ENCODE peak calls at places on chromosomes 11 and 22, in nine cellular contexts. One of them, this sample, is unnamed.

GRCh38 chr11:23021287-23021863 is 161.1 kb upstream of the CCDC179 start:
- DNase-seq in sigmoid colon: no peak
- DNase-seq in prostate gland: no peak
- DNase-seq in ovary: no peak
- DNase-seq in body of pancreas: peak; percentile 35
- DNase-seq in esophagus squamous epithelium: no peak
- DNase-seq in IMR-90: peak; percentile 51
- DNase-seq in uterus: no peak
- DNase-seq in HCT116: no peak
- DNase-seq in this sample: no peak

GRCh38 chr11:67179892-67180490 is 60.9 kb downstream of the KDM2A start:
- DNase-seq in sigmoid colon: no peak
- DNase-seq in prostate gland: no peak
- DNase-seq in ovary: no peak
- DNase-seq in body of pancreas: no peak
- DNase-seq in esophagus squamous epithelium: no peak
- DNase-seq in IMR-90: no peak
- DNase-seq in uterus: no peak
- DNase-seq in HCT116: no peak
- DNase-seq in this sample: no peak

GRCh38 chr11:96390403-96390830 is 604 bp downstream of the JRKL start:
- DNase-seq in sigmoid colon: no peak
- DNase-seq in prostate gland: no peak
- DNase-seq in ovary: no peak
- DNase-seq in body of pancreas: no peak
- DNase-seq in esophagus squamous epithelium: no peak
- DNase-seq in IMR-90: peak; percentile 30
- DNase-seq in uterus: no peak
- DNase-seq in HCT116: no peak
- DNase-seq in this sample: no peak

GRCh38 chr11:61091373-61092279 is 10.7 kb upstream of the CD5 start:
- DNase-seq in sigmoid colon: no peak
- DNase-seq in prostate gland: no peak
- DNase-seq in ovary: no peak
- DNase-seq in body of pancreas: no peak
- DNase-seq in esophagus squamous epithelium: no peak
- DNase-seq in IMR-90: peak; percentile 12
- DNase-seq in uterus: peak; percentile 6
- DNase-seq in HCT116: no peak
- DNase-seq in this sample: no peak

GRCh38 chr11:69831985-69832384 is 12.8 kb upstream of the FGF3 start:
- DNase-seq in sigmoid colon: peak; percentile 12
- DNase-seq in prostate gland: no peak
- DNase-seq in ovary: no peak
- DNase-seq in body of pancreas: no peak
- DNase-seq in esophagus squamous epithelium: no peak
- DNase-seq in IMR-90: no peak
- DNase-seq in uterus: no peak
- DNase-seq in HCT116: no peak
- DNase-seq in this sample: no peak

GRCh38 chr11:131246156-131246555 is 124.3 kb upstream of the NTM start:
- DNase-seq in sigmoid colon: no peak
- DNase-seq in prostate gland: no peak
- DNase-seq in ovary: no peak
- DNase-seq in body of pancreas: no peak
- DNase-seq in esophagus squamous epithelium: no peak
- DNase-seq in IMR-90: no peak
- DNase-seq in uterus: no peak
- DNase-seq in HCT116: no peak
- DNase-seq in this sample: no peak

GRCh38 chr11:72716788-72717435 is 35.3 kb downstream of the ARAP1 start:
- DNase-seq in sigmoid colon: no peak
- DNase-seq in prostate gland: no peak
- DNase-seq in ovary: no peak
- DNase-seq in body of pancreas: no peak
- DNase-seq in esophagus squamous epithelium: no peak
- DNase-seq in IMR-90: no peak
- DNase-seq in uterus: no peak
- DNase-seq in HCT116: no peak
- DNase-seq in this sample: peak; percentile 21

GRCh38 chr11:87366766-87367405 is 329.2 kb downstream of the TMEM135 start:
- DNase-seq in sigmoid colon: no peak
- DNase-seq in prostate gland: no peak
- DNase-seq in ovary: no peak
- DNase-seq in body of pancreas: no peak
- DNase-seq in esophagus squamous epithelium: no peak
- DNase-seq in IMR-90: no peak
- DNase-seq in uterus: no peak
- DNase-seq in HCT116: no peak
- DNase-seq in this sample: no peak

GRCh38 chr11:76798202-76798581 is 15.0 kb downstream of the TSKU start:
- DNase-seq in sigmoid colon: peak; percentile 61
- DNase-seq in prostate gland: no peak
- DNase-seq in ovary: no peak
- DNase-seq in body of pancreas: no peak
- DNase-seq in esophagus squamous epithelium: no peak
- DNase-seq in IMR-90: no peak
- DNase-seq in uterus: no peak
- DNase-seq in HCT116: no peak
- DNase-seq in this sample: no peak

GRCh38 chr11:111793863-111794262 is 27.7 kb upstream of the PPP2R1B start:
- DNase-seq in sigmoid colon: no peak
- DNase-seq in prostate gland: no peak
- DNase-seq in ovary: no peak
- DNase-seq in body of pancreas: no peak
- DNase-seq in esophagus squamous epithelium: no peak
- DNase-seq in IMR-90: peak; percentile 47
- DNase-seq in uterus: no peak
- DNase-seq in HCT116: no peak
- DNase-seq in this sample: no peak

GRCh38 chr11:123742334-123742733 is 874 bp upstream of the ZNF202 start:
- DNase-seq in sigmoid colon: no peak
- DNase-seq in prostate gland: no peak
- DNase-seq in ovary: no peak
- DNase-seq in body of pancreas: no peak
- DNase-seq in esophagus squamous epithelium: no peak
- DNase-seq in IMR-90: no peak
- DNase-seq in uterus: no peak
- DNase-seq in HCT116: no peak
- DNase-seq in this sample: no peak

GRCh38 chr22:44686873-44687600 is 15.0 kb upstream of the PRR5 start:
- DNase-seq in sigmoid colon: no peak
- DNase-seq in prostate gland: no peak
- DNase-seq in ovary: no peak
- DNase-seq in body of pancreas: no peak
- DNase-seq in esophagus squamous epithelium: no peak
- DNase-seq in IMR-90: peak; percentile 81
- DNase-seq in uterus: no peak
- DNase-seq in HCT116: no peak
- DNase-seq in this sample: no peak
- H3K27ac ChIP-seq in sigmoid colon: no peak overlapping the region
- H3K27ac ChIP-seq in prostate gland: no peak overlapping the region
- H3K27ac ChIP-seq in ovary: no peak overlapping the region
- H3K27ac ChIP-seq in body of pancreas: no peak overlapping the region
- H3K27ac ChIP-seq in esophagus squamous epithelium: peak overlapping the region; percentile 87
- H3K27ac ChIP-seq in IMR-90: peak overlapping the region; percentile 58
- H3K27ac ChIP-seq in uterus: no peak overlapping the region
- H3K27ac ChIP-seq in HCT116: no peak overlapping the region
- H3K27ac ChIP-seq in this sample: no peak overlapping the region

GRCh38 chr11:9001736-9002135 is 2.1 kb downstream of the NRIP3 start:
- DNase-seq in sigmoid colon: no peak
- DNase-seq in prostate gland: no peak
- DNase-seq in ovary: no peak
- DNase-seq in body of pancreas: no peak
- DNase-seq in esophagus squamous epithelium: no peak
- DNase-seq in IMR-90: peak; percentile 95
- DNase-seq in uterus: no peak
- DNase-seq in HCT116: peak; percentile 15
- DNase-seq in this sample: no peak
- TF ChIP-seq POLR2A in sigmoid colon: no peak
- TF ChIP-seq POLR2A in prostate gland: no peak
- TF ChIP-seq POLR2A in ovary: no peak
- TF ChIP-seq POLR2A in body of pancreas: no peak
- TF ChIP-seq POLR2A in esophagus squamous epithelium: no peak
- TF ChIP-seq POLR2A in IMR-90: no peak
- TF ChIP-seq POLR2A in uterus: no peak
- TF ChIP-seq POLR2A in HCT116: no peak
- TF ChIP-seq POLR2A in this sample: no peak

DNA sequence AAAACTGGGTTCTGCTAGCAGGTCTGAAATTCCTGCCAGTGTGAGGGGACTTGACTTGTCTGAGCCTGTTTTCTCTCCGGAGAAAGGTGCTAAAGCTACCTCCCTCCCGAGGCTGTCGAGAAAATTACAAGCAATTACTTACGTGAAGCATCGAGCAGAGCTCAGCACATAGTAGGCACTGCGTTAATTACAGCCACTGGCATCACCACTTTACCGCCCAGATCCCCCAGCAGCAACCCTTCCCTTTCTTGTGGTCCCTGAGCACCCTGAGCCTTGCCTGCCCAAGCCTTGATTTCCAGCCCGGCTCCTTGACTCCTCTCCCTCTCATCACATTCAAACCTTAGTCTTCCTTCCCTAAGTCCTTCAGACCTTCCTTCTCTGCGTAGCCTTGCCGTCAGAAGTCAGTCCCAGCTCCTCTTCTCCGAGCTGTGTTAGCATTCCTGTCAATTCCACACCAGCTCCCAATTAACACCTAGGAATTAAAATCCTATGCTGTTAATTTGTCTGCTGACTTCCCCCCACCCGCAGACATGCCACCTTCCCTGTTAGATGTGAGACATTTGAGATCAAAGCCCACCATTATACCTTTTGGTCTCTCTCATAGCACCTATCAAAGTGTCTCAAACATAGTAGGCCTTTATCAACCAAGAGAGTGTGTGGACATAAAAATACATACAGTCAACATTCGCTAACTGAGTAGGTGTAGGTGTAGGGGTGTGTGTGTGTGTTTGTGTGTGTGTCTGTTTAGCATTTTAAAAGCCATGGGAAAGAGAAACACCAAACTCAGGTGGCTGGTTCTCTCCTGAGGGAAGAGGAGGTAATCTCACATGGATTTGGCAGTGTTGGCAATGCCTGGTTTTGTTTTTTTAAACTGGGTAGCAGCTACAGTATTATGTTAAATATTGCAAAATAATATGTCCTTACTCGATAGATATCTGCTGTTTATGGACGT is 2.8 kb upstream of the KCNJ5 start:
- DNase-seq in sigmoid colon: no peak
- DNase-seq in prostate gland: peak; percentile 24
- DNase-seq in ovary: no peak
- DNase-seq in body of pancreas: no peak
- DNase-seq in esophagus squamous epithelium: no peak
- DNase-seq in IMR-90: no peak
- DNase-seq in uterus: no peak
- DNase-seq in HCT116: no peak
- DNase-seq in this sample: no peak
- H3K27me3 ChIP-seq in sigmoid colon: peaks cover 8% of the 10 kb centered on the region
- H3K27me3 ChIP-seq in prostate gland: no peaks in the 10 kb centered on the region
- H3K27me3 ChIP-seq in ovary: no peaks in the 10 kb centered on the region
- H3K27me3 ChIP-seq in body of pancreas: no peaks in the 10 kb centered on the region
- H3K27me3 ChIP-seq in esophagus squamous epithelium: no peaks in the 10 kb centered on the region
- H3K27me3 ChIP-seq in IMR-90: peaks cover 63% of the 10 kb centered on the region
- H3K27me3 ChIP-seq in uterus: no peaks in the 10 kb centered on the region
- H3K27me3 ChIP-seq in HCT116: no peaks in the 10 kb centered on the region
- H3K27me3 ChIP-seq in this sample: no peaks in the 10 kb centered on the region

GRCh38 chr22:38009000-38009806 is 24.8 kb upstream of the SOX10 start:
- DNase-seq in sigmoid colon: no peak
- DNase-seq in prostate gland: no peak
- DNase-seq in ovary: no peak
- DNase-seq in body of pancreas: no peak
- DNase-seq in esophagus squamous epithelium: no peak
- DNase-seq in IMR-90: no peak
- DNase-seq in uterus: no peak
- DNase-seq in HCT116: no peak
- DNase-seq in this sample: no peak

GRCh38 chr22:38007330-38007902 is 23.1 kb upstream of the SOX10 start:
- DNase-seq in sigmoid colon: no peak
- DNase-seq in prostate gland: no peak
- DNase-seq in ovary: no peak
- DNase-seq in body of pancreas: no peak
- DNase-seq in esophagus squamous epithelium: no peak
- DNase-seq in IMR-90: no peak
- DNase-seq in uterus: no peak
- DNase-seq in HCT116: no peak
- DNase-seq in this sample: no peak

GRCh38 chr22:38012604-38013072 is 28.3 kb upstream of the SOX10 start:
- DNase-seq in sigmoid colon: no peak
- DNase-seq in prostate gland: no peak
- DNase-seq in ovary: no peak
- DNase-seq in body of pancreas: no peak
- DNase-seq in esophagus squamous epithelium: no peak
- DNase-seq in IMR-90: peak; percentile 85
- DNase-seq in uterus: no peak
- DNase-seq in HCT116: no peak
- DNase-seq in this sample: no peak

GRCh38 chr22:38005943-38006342 is 21.6 kb upstream of the SOX10 start:
- DNase-seq in sigmoid colon: no peak
- DNase-seq in prostate gland: no peak
- DNase-seq in ovary: no peak
- DNase-seq in body of pancreas: no peak
- DNase-seq in esophagus squamous epithelium: no peak
- DNase-seq in IMR-90: no peak
- DNase-seq in uterus: no peak
- DNase-seq in HCT116: no peak
- DNase-seq in this sample: no peak

GRCh38 chr22:38006906-38007305 is 22.6 kb upstream of the SOX10 start:
- DNase-seq in sigmoid colon: no peak
- DNase-seq in prostate gland: no peak
- DNase-seq in ovary: no peak
- DNase-seq in body of pancreas: no peak
- DNase-seq in esophagus squamous epithelium: no peak
- DNase-seq in IMR-90: no peak
- DNase-seq in uterus: no peak
- DNase-seq in HCT116: no peak
- DNase-seq in this sample: no peak
- H3K27ac ChIP-seq in sigmoid colon: no peak overlapping the region
- H3K27ac ChIP-seq in prostate gland: no peak overlapping the region
- H3K27ac ChIP-seq in ovary: no peak overlapping the region
- H3K27ac ChIP-seq in body of pancreas: no peak overlapping the region
- H3K27ac ChIP-seq in esophagus squamous epithelium: no peak overlapping the region
- H3K27ac ChIP-seq in IMR-90: no peak overlapping the region
- H3K27ac ChIP-seq in uterus: no peak overlapping the region
- H3K27ac ChIP-seq in HCT116: no peak overlapping the region
- H3K27ac ChIP-seq in this sample: no peak overlapping the region